ENCODE peak calls at places on chromosomes 12 and 14, in six cellular contexts. F is hypothalamus; O is activated CD4-positive, alpha-beta T cell treated with anti-CD3 and anti-CD28 coated beads, Interleukin-2, amount 50 U/mL, for 4 hours; D is psoas muscle; T is substantia nigra; K is MCF 10A. P is an unnamed sample.

GRCh38 chr14:55546212-55546874 is 33.7 kb upstream of the KTN1 start:
- DNase-seq in D (no peak), O (no peak), F (no peak), T (no peak), K (no peak), P (no peak)

GRCh38 chr12:52228366-52228765 is 4.7 kb upstream of the KRT7 start:
- DNase-seq in F (no peak), O (no peak), T (no peak), D (no peak), K (no peak), P (no peak)

GRCh38 chr12:46268617-46269428 is at the start of gene SLC38A1:
- DNase-seq in D (peak; percentile 83), T (peak; percentile 44), F (peak; percentile 84), K (peak; percentile 96), O (peak; percentile 83), P (peak; percentile 85)

GRCh38 chr14:92747701-92748258 is 647 bp downstream of the LGMN start:
- DNase-seq in O (no peak), D (no peak), F (no peak), T (no peak), K (peak; percentile 8), P (no peak)

GRCh38 chr12:1318327-1319031 is 275.9 kb downstream of the FBXL14 start:
- DNase-seq in K (peak; percentile 17), F (peak; percentile 23), D (no peak), T (peak; percentile 3), O (no peak), P (no peak)

GRCh38 chr12:25249951-25250738 is 584 bp downstream of the KRAS start:
- DNase-seq in O (peak; percentile 18), K (peak; percentile 26), T (no peak), D (peak; percentile 62), F (peak; percentile 42), P (peak; percentile 85)

GRCh38 chr12:68951652-68952051 is 18.7 kb upstream of the CPM start:
- DNase-seq in O (no peak), K (no peak), F (no peak), D (no peak), T (no peak), P (no peak)

GRCh38 chr12:32031109-32031508 is 71.9 kb downstream of the RESF1 start:
- DNase-seq in K (no peak), D (no peak), F (no peak), T (no peak), O (no peak), P (no peak)

GRCh38 chr12:2460051-2460450 is 334.7 kb upstream of the FKBP4 start:
- DNase-seq in K (no peak), O (no peak), T (no peak), F (no peak), D (no peak), P (no peak)

GRCh38 chr12:106195638-106196037 is 52.2 kb downstream of the CKAP4 start:
- DNase-seq in K (peak; percentile 25), F (peak; percentile 48), T (peak; percentile 18), D (peak; percentile 79), O (no peak), P (no peak)

GRCh38 chr12:122021193-122021821 is 377 bp upstream of the BCL7A start:
- DNase-seq in T (no peak), O (no peak), D (no peak), F (peak; percentile 33), K (peak; percentile 28), P (peak; percentile 38)

GRCh38 chr12:109089683-109090082 is 3.6 kb downstream of the ALKBH2 start:
- DNase-seq in O (no peak), T (no peak), D (no peak), K (no peak), F (no peak), P (no peak)

GRCh38 chr12:75345531-75345930 is 11.1 kb downstream of the GLIPR1L1 start:
- DNase-seq in O (no peak), T (no peak), D (no peak), F (no peak), K (peak; percentile 29), P (no peak)

GRCh38 chr12:61870658-61871559 is 389.3 kb upstream of the USP15 start:
- DNase-seq in D (no peak), K (no peak), T (no peak), O (no peak), F (no peak), P (no peak)

GRCh38 chr14:65206448-65207096 is 104.3 kb upstream of the MAX start:
- DNase-seq in K (peak; percentile 16), O (no peak), D (no peak), F (no peak), T (no peak), P (no peak)

GRCh38 chr14:36940476-36940875 is 231.9 kb downstream of the SLC25A21 start:
- DNase-seq in K (no peak), T (no peak), O (no peak), D (no peak), F (no peak), P (no peak)

P was measured in heart left ventricle.